ENCODE peak calls at places on chromosome X, in six cellular contexts. A is H7; D is mesendoderm; V is stimulated activated CD8-positive, alpha-beta memory T cell treated with anti-CD3 and anti-CD28 coated beads, Interleukin-15, amount 100 ng/mL, for 1 hour; W is HFFc6; P is fibroblast of mammary gland. E is an unnamed sample.

GRCh38 chrX:153179131-153179530 is at the start of gene MAGEA1:
- DNase-seq in D (no peak), W (no peak), V (no peak), P (no peak), A (no peak), E (no peak)

GRCh38 chrX:10140264-10140663 is 16.5 kb upstream of the CLCN4 start:
- DNase-seq in P (no peak), A (no peak), D (no peak), W (no peak), V (no peak), E (no peak)

GRCh38 chrX:21004835-21005234 is 369.4 kb upstream of the CNKSR2 start:
- DNase-seq in D (no peak), P (peak), V (no peak), W (no peak), A (no peak), E (peak)

GRCh38 chrX:150770623-150771022 is 77.4 kb downstream of the MTMR1 start:
- DNase-seq in D (no peak), V (no peak), A (peak), P (no peak), W (no peak), E (no peak)

GRCh38 chrX:82224961-82225360 is 1023.1 kb downstream of the SH3BGRL start:
- DNase-seq in A (no peak), D (no peak), W (no peak), V (no peak), P (no peak), E (no peak)

GRCh38 chrX:10157545-10157944 is 770 bp downstream of the CLCN4 start:
- DNase-seq in A (no peak), D (no peak), P (no peak), V (no peak), W (no peak), E (no peak)

GRCh38 chrX:9704876-9705465 is 60.7 kb downstream of the GPR143 start:
- DNase-seq in D (no peak), V (no peak), W (no peak), A (no peak), P (no peak), E (no peak)

GRCh38 chrX:9249452-9249851 is 215.4 kb upstream of the TBL1X start:
- DNase-seq in A (no peak), V (no peak), W (no peak), P (peak), D (no peak), E (no peak)

GRCh38 chrX:132615396-132616131 is 126.7 kb upstream of the MBNL3 start:
- DNase-seq in W (peak), D (peak), P (peak), V (peak), A (peak), E (peak)

GRCh38 chrX:66200050-66200664 is 36.1 kb downstream of the HEPH start:
- DNase-seq in D (no peak), V (no peak), A (no peak), W (no peak), P (peak), E (no peak)

GRCh38 chrX:74534569-74535038 is 79.8 kb downstream of the RLIM start:
- DNase-seq in D (peak), A (no peak), V (no peak), W (peak), P (peak), E (no peak)

GRCh38 chrX:8845060-8845459 is 43.9 kb upstream of the FAM9A start:
- DNase-seq in A (peak), W (peak), D (peak), P (peak), V (no peak), E (no peak)

GRCh38 chrX:40299502-40300118 is 201.9 kb upstream of the BCOR start:
- DNase-seq in D (no peak), A (no peak), P (no peak), W (no peak), V (no peak), E (no peak)

GRCh38 chrX:10514891-10515290 is 105.5 kb downstream of the MID1 start:
- DNase-seq in D (no peak), A (no peak), P (peak), W (no peak), V (no peak), E (no peak)

GRCh38 chrX:110846071-110846470 is 50.5 kb upstream of the CHRDL1 start:
- DNase-seq in P (peak), D (no peak), V (no peak), A (no peak), W (peak), E (no peak)

GRCh38 chrX:44873415-44874270 is 655 bp downstream of the KDM6A start:
- DNase-seq in A (peak), W (peak), V (no peak), D (peak), P (peak), E (peak)

GRCh38 chrX:119374736-119375135 is 24.4 kb upstream of the SLC25A43 start:
- DNase-seq in W (peak), P (peak), A (no peak), V (no peak), D (peak), E (no peak)

GRCh38 chrX:1190596-1191145 is 21.8 kb downstream of the CRLF2 start:
- DNase-seq in D (no peak), A (no peak), P (no peak), W (no peak), V (no peak), E (no peak)

GRCh38 chrX:19839770-19840254 is 47.6 kb downstream of the SH3KBP1 start:
- DNase-seq in V (no peak), P (no peak), A (no peak), D (no peak), W (no peak), E (no peak)

GRCh38 chrX:45696762-45697161 is 496.1 kb upstream of the DIPK2B start:
- DNase-seq in V (no peak), P (no peak), A (no peak), W (no peak), D (no peak), E (no peak)

GRCh38 chrX:44896566-44897186 is 23.7 kb downstream of the KDM6A start:
- DNase-seq in D (no peak), V (no peak), P (no peak), A (no peak), W (no peak), E (no peak)

GRCh38 chrX:132219343-132219768 is at the start of gene RAP2C:
- DNase-seq in P (peak), V (peak), W (peak), A (peak), D (peak), E (peak)

GRCh38 chrX:131277543-131278115 is 11.5 kb downstream of the IGSF1 start:
- DNase-seq in V (no peak), D (no peak), A (peak), W (no peak), P (no peak), E (peak)

GRCh38 chrX:21798677-21799219 is 40.7 kb upstream of the MBTPS2 start:
- DNase-seq in P (peak), W (no peak), A (no peak), D (no peak), V (no peak), E (peak)

GRCh38 chrX:12771445-12772069 is 19.7 kb upstream of the PRPS2 start:
- DNase-seq in W (peak), P (peak), D (peak), V (peak), A (peak), E (no peak)

GRCh38 chrX:133726211-133726630 is 259.2 kb downstream of the GPC3 start:
- DNase-seq in D (peak), V (no peak), P (peak), W (peak), A (no peak), E (no peak)

GRCh38 chrX:38859602-38860001 is 58.3 kb downstream of the MID1IP1 start:
- DNase-seq in V (no peak), D (no peak), P (peak), W (peak), A (no peak), E (no peak)

GRCh38 chrX:146906166-146906565 is 91.6 kb upstream of the CXorf51A start:
- DNase-seq in A (no peak), P (no peak), D (no peak), W (no peak), V (no peak), E (no peak)

GRCh38 chrX:136047969-136048368 is 62.7 kb downstream of the SLC9A6 start:
- DNase-seq in D (no peak), V (no peak), A (no peak), W (peak), P (peak), E (no peak)

GRCh38 chrX:154419189-154419588 is 7.8 kb downstream of the TAFAZZIN start:
- DNase-seq in V (no peak), D (no peak), W (no peak), A (no peak), P (no peak), E (no peak)

GRCh38 chrX:332916-333610 is 14.5 kb upstream of the GTPBP6 start:
- DNase-seq in V (no peak), W (no peak), P (no peak), D (no peak), A (no peak), E (no peak)

GRCh38 chrX:11499076-11500044 is 166.4 kb downstream of the ARHGAP6 start:
- DNase-seq in V (no peak), P (peak), D (no peak), A (no peak), W (peak), E (no peak)

GRCh38 chrX:109934935-109935334 is 68.0 kb upstream of the TMEM164 start:
- DNase-seq in P (peak), V (no peak), A (no peak), W (no peak), D (no peak), E (no peak)

GRCh38 chrX:4239650-4240540 is 526.4 kb upstream of the PRKX start:
- DNase-seq in A (no peak), V (no peak), P (no peak), W (no peak), D (no peak), E (no peak)

GRCh38 chrX:148979786-148980185 is 479.4 kb downstream of the AFF2 start:
- DNase-seq in V (no peak), D (no peak), W (no peak), P (no peak), A (no peak), E (no peak)

GRCh38 chrX:74420194-74421035 is 878 bp upstream of the SLC16A2 start:
- DNase-seq in V (no peak), A (peak), D (peak), P (peak), W (peak), E (peak)